ENCODE peak calls at places on chromosomes 5 and 9, in four cellular contexts. One of them, this sample, is unnamed.

GRCh38 chr9:128684325-128685021 is 4.5 kb upstream of the SET start:
- DNase-seq in thyroid gland: peak
- DNase-seq in epithelial cell of esophagus: peak
- DNase-seq in mucosa of descending colon: peak
- DNase-seq in this sample: peak

GRCh38 chr9:119788876-119789275 is 419.6 kb upstream of the BRINP1 start:
- DNase-seq in mucosa of descending colon: no peak
- DNase-seq in epithelial cell of esophagus: no peak
- DNase-seq in thyroid gland: no peak
- DNase-seq in this sample: no peak

GRCh38 chr5:83711982-83712601 is 8.6 kb downstream of the HAPLN1 start:
- DNase-seq in epithelial cell of esophagus: peak
- DNase-seq in mucosa of descending colon: no peak
- DNase-seq in thyroid gland: peak
- DNase-seq in this sample: no peak

GRCh38 chr9:104927216-104927911 is 591 bp downstream of the ABCA1 start:
- DNase-seq in mucosa of descending colon: peak
- DNase-seq in thyroid gland: peak
- DNase-seq in epithelial cell of esophagus: peak
- DNase-seq in this sample: peak

GRCh38 chr9:89550516-89550915 is 52.6 kb upstream of the SEMA4D start:
- DNase-seq in thyroid gland: no peak
- DNase-seq in epithelial cell of esophagus: no peak
- DNase-seq in mucosa of descending colon: no peak
- DNase-seq in this sample: no peak

GRCh38 chr9:78714591-78714990 is 417.7 kb downstream of the PSAT1 start:
- DNase-seq in thyroid gland: no peak
- DNase-seq in mucosa of descending colon: no peak
- DNase-seq in epithelial cell of esophagus: no peak
- DNase-seq in this sample: no peak

GRCh38 chr9:121888438-121888775 is 204.7 kb downstream of the TTLL11 start:
- DNase-seq in thyroid gland: no peak
- DNase-seq in epithelial cell of esophagus: peak
- DNase-seq in mucosa of descending colon: no peak
- DNase-seq in this sample: no peak

GRCh38 chr5:38466444-38467189 is 89.8 kb downstream of the LIFR start:
- DNase-seq in thyroid gland: peak
- DNase-seq in epithelial cell of esophagus: no peak
- DNase-seq in mucosa of descending colon: peak
- DNase-seq in this sample: no peak

GRCh38 chr5:90866333-90866732 is 307.7 kb downstream of the ADGRV1 start:
- DNase-seq in epithelial cell of esophagus: peak
- DNase-seq in thyroid gland: no peak
- DNase-seq in mucosa of descending colon: no peak
- DNase-seq in this sample: no peak

GRCh38 chr9:127664678-127665507 is 41.9 kb upstream of the CFAP157 start:
- DNase-seq in thyroid gland: no peak
- DNase-seq in mucosa of descending colon: peak
- DNase-seq in epithelial cell of esophagus: no peak
- DNase-seq in this sample: no peak

GRCh38 chr5:172694541-172694940 is 53.5 kb downstream of the NEURL1B start:
- DNase-seq in mucosa of descending colon: no peak
- DNase-seq in thyroid gland: no peak
- DNase-seq in epithelial cell of esophagus: no peak
- DNase-seq in this sample: no peak

GRCh38 chr5:137733922-137734695 is 1.8 kb downstream of the KLHL3 start:
- DNase-seq in thyroid gland: no peak
- DNase-seq in epithelial cell of esophagus: peak
- DNase-seq in mucosa of descending colon: no peak
- DNase-seq in this sample: no peak

GRCh38 chr5:13632676-13633075 is 311.8 kb downstream of the DNAH5 start:
- DNase-seq in epithelial cell of esophagus: peak
- DNase-seq in thyroid gland: no peak
- DNase-seq in mucosa of descending colon: no peak
- DNase-seq in this sample: no peak

GRCh38 chr9:129161534-129161837 is 16.6 kb downstream of the IER5L start:
- DNase-seq in thyroid gland: no peak
- DNase-seq in mucosa of descending colon: no peak
- DNase-seq in epithelial cell of esophagus: no peak
- DNase-seq in this sample: no peak

GRCh38 chr9:128995791-128996190 is 32.3 kb downstream of the SH3GLB2 start:
- DNase-seq in mucosa of descending colon: no peak
- DNase-seq in epithelial cell of esophagus: no peak
- DNase-seq in thyroid gland: no peak
- DNase-seq in this sample: no peak

GRCh38 chr9:116482740-116483139 is 204.4 kb upstream of the TRIM32 start:
- DNase-seq in epithelial cell of esophagus: no peak
- DNase-seq in thyroid gland: peak
- DNase-seq in mucosa of descending colon: no peak
- DNase-seq in this sample: no peak

GRCh38 chr9:91734371-91734981 is 215.6 kb downstream of the ROR2 start:
- DNase-seq in thyroid gland: peak
- DNase-seq in epithelial cell of esophagus: peak
- DNase-seq in mucosa of descending colon: peak
- DNase-seq in this sample: peak

GRCh38 chr9:114790521-114790920 is 15.3 kb downstream of the TNFSF15 start:
- DNase-seq in epithelial cell of esophagus: no peak
- DNase-seq in thyroid gland: no peak
- DNase-seq in mucosa of descending colon: no peak
- DNase-seq in this sample: no peak

GRCh38 chr9:133173056-133173455 is 9.3 kb upstream of the GBGT1 start:
- DNase-seq in epithelial cell of esophagus: no peak
- DNase-seq in thyroid gland: no peak
- DNase-seq in mucosa of descending colon: no peak
- DNase-seq in this sample: no peak

GRCh38 chr5:80206282-80206681 is 49.6 kb downstream of the SERINC5 start:
- DNase-seq in epithelial cell of esophagus: peak
- DNase-seq in thyroid gland: no peak
- DNase-seq in mucosa of descending colon: no peak
- DNase-seq in this sample: no peak

GRCh38 chr5:94620257-94620656 is 1.8 kb downstream of the SLF1 start:
- DNase-seq in thyroid gland: no peak
- DNase-seq in mucosa of descending colon: no peak
- DNase-seq in epithelial cell of esophagus: no peak
- DNase-seq in this sample: no peak

GRCh38 chr9:8224381-8224791 is 424.8 kb upstream of the DMAC1 start:
- DNase-seq in thyroid gland: no peak
- DNase-seq in epithelial cell of esophagus: no peak
- DNase-seq in mucosa of descending colon: no peak
- DNase-seq in this sample: no peak

GRCh38 chr5:176152191-176152932 is 85.9 kb upstream of the SIMC1 start:
- DNase-seq in epithelial cell of esophagus: no peak
- DNase-seq in thyroid gland: peak
- DNase-seq in mucosa of descending colon: no peak
- DNase-seq in this sample: no peak

GRCh38 chr5:113512341-113512740 is 1.2 kb upstream of the YTHDC2 start:
- DNase-seq in thyroid gland: no peak
- DNase-seq in epithelial cell of esophagus: peak
- DNase-seq in mucosa of descending colon: no peak
- DNase-seq in this sample: no peak

GRCh38 chr9:91043786-91044185 is 242.2 kb downstream of the SYK start:
- DNase-seq in thyroid gland: peak
- DNase-seq in epithelial cell of esophagus: no peak
- DNase-seq in mucosa of descending colon: no peak
- DNase-seq in this sample: no peak

GRCh38 chr9:96457266-96457665 is 7.3 kb downstream of the HABP4 start:
- DNase-seq in mucosa of descending colon: no peak
- DNase-seq in epithelial cell of esophagus: no peak
- DNase-seq in thyroid gland: no peak
- DNase-seq in this sample: no peak

GRCh38 chr9:129400001-129400970 is 220.6 kb downstream of the C9orf50 start:
- DNase-seq in epithelial cell of esophagus: no peak
- DNase-seq in mucosa of descending colon: no peak
- DNase-seq in thyroid gland: no peak
- DNase-seq in this sample: no peak

DNA sequence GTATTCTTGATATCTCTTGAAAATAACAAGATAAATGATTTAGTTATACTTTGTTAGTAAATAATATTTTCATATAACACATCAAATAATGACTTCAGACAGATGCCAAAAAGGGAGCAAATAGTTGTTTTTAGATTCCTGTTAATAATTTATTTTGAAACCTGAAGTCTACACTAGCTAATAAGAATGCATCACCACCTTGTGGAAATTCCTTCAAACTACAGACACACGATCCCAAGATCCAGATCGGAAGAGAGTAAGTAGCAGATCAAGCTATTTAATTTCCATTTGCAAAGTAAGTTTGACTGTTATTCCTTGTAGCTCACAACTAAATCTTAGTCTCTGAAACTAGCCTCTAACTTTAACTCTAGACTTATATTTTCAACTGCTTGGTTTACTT is 35.5 kb upstream of the ISL1 start:
- DNase-seq in epithelial cell of esophagus: peak
- DNase-seq in mucosa of descending colon: no peak
- DNase-seq in thyroid gland: no peak
- DNase-seq in this sample: no peak
- TF ChIP-seq CTCF in epithelial cell of esophagus: peak
- TF ChIP-seq CTCF in mucosa of descending colon: no peak
- TF ChIP-seq CTCF in thyroid gland: no peak
- TF ChIP-seq CTCF in this sample: no peak

GRCh38 chr5:86679529-86679928 is 61.8 kb downstream of the COX7C start:
- DNase-seq in epithelial cell of esophagus: peak
- DNase-seq in thyroid gland: peak
- DNase-seq in mucosa of descending colon: no peak
- DNase-seq in this sample: no peak
- TF ChIP-seq CTCF in epithelial cell of esophagus: peak
- TF ChIP-seq CTCF in thyroid gland: no peak
- TF ChIP-seq CTCF in mucosa of descending colon: no peak
- TF ChIP-seq CTCF in this sample: no peak

GRCh38 chr5:101045689-101046088 is 142.6 kb upstream of the ST8SIA4 start:
- DNase-seq in thyroid gland: no peak
- DNase-seq in epithelial cell of esophagus: peak
- DNase-seq in mucosa of descending colon: no peak
- DNase-seq in this sample: no peak
- TF ChIP-seq CTCF in thyroid gland: no peak
- TF ChIP-seq CTCF in epithelial cell of esophagus: no peak
- TF ChIP-seq CTCF in mucosa of descending colon: no peak
- TF ChIP-seq CTCF in this sample: peak

GRCh38 chr5:77028631-77029375 is 1.4 kb upstream of the AGGF1 start:
- DNase-seq in mucosa of descending colon: no peak
- DNase-seq in epithelial cell of esophagus: no peak
- DNase-seq in thyroid gland: no peak
- DNase-seq in this sample: no peak

GRCh38 chr5:77029376-77029885 is 773 bp upstream of the AGGF1 start:
- DNase-seq in mucosa of descending colon: no peak
- DNase-seq in epithelial cell of esophagus: no peak
- DNase-seq in thyroid gland: no peak
- DNase-seq in this sample: no peak

GRCh38 chr5:77032635-77033034 is 2.4 kb downstream of the AGGF1 start:
- DNase-seq in mucosa of descending colon: no peak
- DNase-seq in thyroid gland: no peak
- DNase-seq in epithelial cell of esophagus: no peak
- DNase-seq in this sample: no peak

GRCh38 chr5:77033338-77033737 is 3.1 kb downstream of the AGGF1 start:
- DNase-seq in thyroid gland: no peak
- DNase-seq in mucosa of descending colon: no peak
- DNase-seq in epithelial cell of esophagus: no peak
- DNase-seq in this sample: no peak

GRCh38 chr5:77030097-77031071 is at the start of gene AGGF1:
- DNase-seq in mucosa of descending colon: peak
- DNase-seq in epithelial cell of esophagus: peak
- DNase-seq in thyroid gland: peak
- DNase-seq in this sample: peak
- TF ChIP-seq CTCF in mucosa of descending colon: no peak
- TF ChIP-seq CTCF in epithelial cell of esophagus: no peak
- TF ChIP-seq CTCF in thyroid gland: no peak
- TF ChIP-seq CTCF in this sample: no peak

GRCh38 chr9:99192786-99193465 is 28.8 kb downstream of the ALG2 start:
- DNase-seq in mucosa of descending colon: no peak
- DNase-seq in thyroid gland: no peak
- DNase-seq in epithelial cell of esophagus: peak
- DNase-seq in this sample: no peak
- TF ChIP-seq CTCF in mucosa of descending colon: no peak
- TF ChIP-seq CTCF in thyroid gland: no peak
- TF ChIP-seq CTCF in epithelial cell of esophagus: peak
- TF ChIP-seq CTCF in this sample: no peak

DNA sequence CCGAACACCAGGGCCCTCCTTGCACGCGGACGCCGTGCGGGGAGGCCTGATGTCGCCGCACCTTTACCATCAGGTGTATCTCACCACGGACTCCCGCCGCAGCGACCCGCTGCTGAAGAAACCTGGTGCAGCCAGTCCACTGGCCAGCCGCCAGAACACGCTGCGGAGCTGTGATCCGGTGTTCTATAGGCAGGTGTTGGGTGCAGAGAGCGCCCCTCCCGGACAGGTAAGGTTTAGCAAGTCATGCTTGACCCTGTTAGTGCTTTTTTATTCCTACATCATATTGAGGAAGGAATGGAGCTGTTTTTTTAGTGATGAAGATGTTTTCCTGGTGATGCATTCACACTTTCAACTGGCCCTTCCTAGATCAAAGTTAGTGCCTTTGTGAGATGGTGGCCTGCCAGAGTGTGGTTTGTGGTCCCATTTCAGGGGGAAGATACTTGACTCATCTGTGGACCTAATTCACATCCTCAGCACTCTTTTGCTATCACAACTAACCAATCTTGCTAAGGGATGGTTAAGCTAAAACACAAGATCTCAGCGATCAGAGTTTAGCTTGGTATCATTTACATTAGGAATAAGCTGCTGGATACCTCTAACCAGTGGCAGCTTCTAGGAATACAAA is 2.7 kb downstream of the PCDHGC3 start:
- DNase-seq in mucosa of descending colon: peak
- DNase-seq in epithelial cell of esophagus: peak
- DNase-seq in thyroid gland: peak
- DNase-seq in this sample: no peak
- TF ChIP-seq CTCF in mucosa of descending colon: peak
- TF ChIP-seq CTCF in epithelial cell of esophagus: peak
- TF ChIP-seq CTCF in thyroid gland: no peak
- TF ChIP-seq CTCF in this sample: no peak

GRCh38 chr5:171418982-171419662 is at the start of gene FGF18:
- DNase-seq in thyroid gland: peak
- DNase-seq in epithelial cell of esophagus: peak
- DNase-seq in mucosa of descending colon: peak
- DNase-seq in this sample: peak
- TF ChIP-seq CTCF in thyroid gland: no peak
- TF ChIP-seq CTCF in epithelial cell of esophagus: no peak
- TF ChIP-seq CTCF in mucosa of descending colon: no peak
- TF ChIP-seq CTCF in this sample: peak

This sample was measured in natural killer cell.